ENCODE peak calls at places on chromosomes 6 and 20, in seven cellular contexts. One of them, this sample, is unnamed.

GRCh38 chr20:18719426-18719825 is 94.2 kb upstream of the SCP2D1 start:
- DNase-seq in CD8-positive, alpha-beta T cell: no peak
- DNase-seq in endodermal cell: no peak
- DNase-seq in heart left ventricle: no peak
- DNase-seq in fibroblast of lung: peak; percentile 36
- DNase-seq in lower leg skin: no peak
- DNase-seq in fibroblast of the aortic adventitia: no peak
- DNase-seq in this sample: no peak

GRCh38 chr6:41464481-41464880 is 81.7 kb upstream of the FOXP4 start:
- DNase-seq in CD8-positive, alpha-beta T cell: no peak
- DNase-seq in endodermal cell: no peak
- DNase-seq in heart left ventricle: no peak
- DNase-seq in fibroblast of lung: no peak
- DNase-seq in lower leg skin: no peak
- DNase-seq in fibroblast of the aortic adventitia: peak; percentile 11
- DNase-seq in this sample: no peak

GRCh38 chr20:8646026-8646425 is 422.9 kb upstream of the PLCB4 start:
- DNase-seq in CD8-positive, alpha-beta T cell: no peak
- DNase-seq in endodermal cell: no peak
- DNase-seq in heart left ventricle: no peak
- DNase-seq in fibroblast of lung: peak; percentile 32
- DNase-seq in lower leg skin: no peak
- DNase-seq in fibroblast of the aortic adventitia: peak; percentile 74
- DNase-seq in this sample: no peak

GRCh38 chr6:28802417-28803336 is 121.1 kb downstream of the TRIM27 start:
- DNase-seq in CD8-positive, alpha-beta T cell: no peak
- DNase-seq in endodermal cell: peak; percentile 83
- DNase-seq in heart left ventricle: no peak
- DNase-seq in fibroblast of lung: peak; percentile 34
- DNase-seq in lower leg skin: no peak
- DNase-seq in fibroblast of the aortic adventitia: peak; percentile 33
- DNase-seq in this sample: peak; percentile 82

GRCh38 chr20:2521369-2522305 is 12.9 kb upstream of the ZNF343 start:
- DNase-seq in CD8-positive, alpha-beta T cell: peak; percentile 34
- DNase-seq in endodermal cell: peak; percentile 80
- DNase-seq in heart left ventricle: no peak
- DNase-seq in fibroblast of lung: peak; percentile 55
- DNase-seq in lower leg skin: no peak
- DNase-seq in fibroblast of the aortic adventitia: peak; percentile 53
- DNase-seq in this sample: peak; percentile 62

GRCh38 chr6:90079555-90080490 is 185.6 kb downstream of the GJA10 start:
- DNase-seq in CD8-positive, alpha-beta T cell: no peak
- DNase-seq in endodermal cell: no peak
- DNase-seq in heart left ventricle: no peak
- DNase-seq in fibroblast of lung: no peak
- DNase-seq in lower leg skin: no peak
- DNase-seq in fibroblast of the aortic adventitia: no peak
- DNase-seq in this sample: no peak

GRCh38 chr6:79520534-79520933 is 16.7 kb downstream of the LCA5 start:
- DNase-seq in CD8-positive, alpha-beta T cell: no peak
- DNase-seq in endodermal cell: no peak
- DNase-seq in heart left ventricle: no peak
- DNase-seq in fibroblast of lung: no peak
- DNase-seq in lower leg skin: no peak
- DNase-seq in fibroblast of the aortic adventitia: peak; percentile 27
- DNase-seq in this sample: no peak

GRCh38 chr6:28922004-28922840 is 1.6 kb downstream of the TRIM27 start:
- DNase-seq in CD8-positive, alpha-beta T cell: no peak
- DNase-seq in endodermal cell: no peak
- DNase-seq in heart left ventricle: no peak
- DNase-seq in fibroblast of lung: no peak
- DNase-seq in lower leg skin: no peak
- DNase-seq in fibroblast of the aortic adventitia: peak; percentile 55
- DNase-seq in this sample: no peak

GRCh38 chr20:18066421-18067333 is 9.0 kb upstream of the OVOL2 start:
- DNase-seq in CD8-positive, alpha-beta T cell: no peak
- DNase-seq in endodermal cell: peak; percentile 40
- DNase-seq in heart left ventricle: no peak
- DNase-seq in fibroblast of lung: no peak
- DNase-seq in lower leg skin: no peak
- DNase-seq in fibroblast of the aortic adventitia: no peak
- DNase-seq in this sample: no peak

GRCh38 chr6:75201076-75201475 is 4.8 kb downstream of the COL12A1 start:
- DNase-seq in CD8-positive, alpha-beta T cell: no peak
- DNase-seq in endodermal cell: no peak
- DNase-seq in heart left ventricle: no peak
- DNase-seq in fibroblast of lung: no peak
- DNase-seq in lower leg skin: no peak
- DNase-seq in fibroblast of the aortic adventitia: no peak
- DNase-seq in this sample: no peak

GRCh38 chr20:31706607-31707257 is 15.9 kb downstream of the BCL2L1 start:
- DNase-seq in CD8-positive, alpha-beta T cell: no peak
- DNase-seq in endodermal cell: no peak
- DNase-seq in heart left ventricle: no peak
- DNase-seq in fibroblast of lung: peak; percentile 40
- DNase-seq in lower leg skin: no peak
- DNase-seq in fibroblast of the aortic adventitia: no peak
- DNase-seq in this sample: no peak

GRCh38 chr6:44731485-44732095 is 344.1 kb downstream of the CDC5L start:
- DNase-seq in CD8-positive, alpha-beta T cell: no peak
- DNase-seq in endodermal cell: no peak
- DNase-seq in heart left ventricle: no peak
- DNase-seq in fibroblast of lung: no peak
- DNase-seq in lower leg skin: no peak
- DNase-seq in fibroblast of the aortic adventitia: no peak
- DNase-seq in this sample: no peak

GRCh38 chr20:51434556-51435256 is 107.8 kb downstream of the NFATC2 start:
- DNase-seq in CD8-positive, alpha-beta T cell: no peak
- DNase-seq in endodermal cell: no peak
- DNase-seq in heart left ventricle: no peak
- DNase-seq in fibroblast of lung: peak; percentile 88
- DNase-seq in lower leg skin: no peak
- DNase-seq in fibroblast of the aortic adventitia: peak; percentile 83
- DNase-seq in this sample: no peak

GRCh38 chr20:54014301-54014914 is 56.0 kb downstream of the BCAS1 start:
- DNase-seq in CD8-positive, alpha-beta T cell: no peak
- DNase-seq in endodermal cell: no peak
- DNase-seq in heart left ventricle: no peak
- DNase-seq in fibroblast of lung: no peak
- DNase-seq in lower leg skin: no peak
- DNase-seq in fibroblast of the aortic adventitia: peak; percentile 6
- DNase-seq in this sample: no peak

GRCh38 chr20:45282700-45283528 is 23.7 kb upstream of the RBPJL start:
- DNase-seq in CD8-positive, alpha-beta T cell: no peak
- DNase-seq in endodermal cell: no peak
- DNase-seq in heart left ventricle: no peak
- DNase-seq in fibroblast of lung: no peak
- DNase-seq in lower leg skin: no peak
- DNase-seq in fibroblast of the aortic adventitia: no peak
- DNase-seq in this sample: no peak

GRCh38 chr6:27312146-27312949 is at the start of gene POM121L2:
- DNase-seq in CD8-positive, alpha-beta T cell: peak; percentile 38
- DNase-seq in endodermal cell: peak; percentile 94
- DNase-seq in heart left ventricle: peak; percentile 28
- DNase-seq in fibroblast of lung: peak; percentile 36
- DNase-seq in lower leg skin: peak; percentile 27
- DNase-seq in fibroblast of the aortic adventitia: peak; percentile 30
- DNase-seq in this sample: peak; percentile 77

GRCh38 chr6:108947114-108947854 is 99.1 kb downstream of the ARMC2 start:
- DNase-seq in CD8-positive, alpha-beta T cell: no peak
- DNase-seq in endodermal cell: no peak
- DNase-seq in heart left ventricle: no peak
- DNase-seq in fibroblast of lung: peak; percentile 89
- DNase-seq in lower leg skin: peak; percentile 59
- DNase-seq in fibroblast of the aortic adventitia: peak; percentile 86
- DNase-seq in this sample: no peak

GRCh38 chr6:13380761-13381160 is 52.4 kb upstream of the TBC1D7 start:
- DNase-seq in CD8-positive, alpha-beta T cell: no peak
- DNase-seq in endodermal cell: no peak
- DNase-seq in heart left ventricle: no peak
- DNase-seq in fibroblast of lung: no peak
- DNase-seq in lower leg skin: no peak
- DNase-seq in fibroblast of the aortic adventitia: no peak
- DNase-seq in this sample: no peak

GRCh38 chr6:13384966-13385365 is 56.6 kb upstream of the TBC1D7 start:
- DNase-seq in CD8-positive, alpha-beta T cell: no peak
- DNase-seq in endodermal cell: no peak
- DNase-seq in heart left ventricle: no peak
- DNase-seq in fibroblast of lung: no peak
- DNase-seq in lower leg skin: no peak
- DNase-seq in fibroblast of the aortic adventitia: no peak
- DNase-seq in this sample: no peak

GRCh38 chr6:13378669-13379590 is 50.6 kb upstream of the TBC1D7 start:
- DNase-seq in CD8-positive, alpha-beta T cell: no peak
- DNase-seq in endodermal cell: peak; percentile 69
- DNase-seq in heart left ventricle: no peak
- DNase-seq in fibroblast of lung: no peak
- DNase-seq in lower leg skin: no peak
- DNase-seq in fibroblast of the aortic adventitia: no peak
- DNase-seq in this sample: no peak

GRCh38 chr6:13384506-13384905 is 56.2 kb upstream of the TBC1D7 start:
- DNase-seq in CD8-positive, alpha-beta T cell: no peak
- DNase-seq in endodermal cell: no peak
- DNase-seq in heart left ventricle: no peak
- DNase-seq in fibroblast of lung: no peak
- DNase-seq in lower leg skin: no peak
- DNase-seq in fibroblast of the aortic adventitia: no peak
- DNase-seq in this sample: no peak

DNA sequence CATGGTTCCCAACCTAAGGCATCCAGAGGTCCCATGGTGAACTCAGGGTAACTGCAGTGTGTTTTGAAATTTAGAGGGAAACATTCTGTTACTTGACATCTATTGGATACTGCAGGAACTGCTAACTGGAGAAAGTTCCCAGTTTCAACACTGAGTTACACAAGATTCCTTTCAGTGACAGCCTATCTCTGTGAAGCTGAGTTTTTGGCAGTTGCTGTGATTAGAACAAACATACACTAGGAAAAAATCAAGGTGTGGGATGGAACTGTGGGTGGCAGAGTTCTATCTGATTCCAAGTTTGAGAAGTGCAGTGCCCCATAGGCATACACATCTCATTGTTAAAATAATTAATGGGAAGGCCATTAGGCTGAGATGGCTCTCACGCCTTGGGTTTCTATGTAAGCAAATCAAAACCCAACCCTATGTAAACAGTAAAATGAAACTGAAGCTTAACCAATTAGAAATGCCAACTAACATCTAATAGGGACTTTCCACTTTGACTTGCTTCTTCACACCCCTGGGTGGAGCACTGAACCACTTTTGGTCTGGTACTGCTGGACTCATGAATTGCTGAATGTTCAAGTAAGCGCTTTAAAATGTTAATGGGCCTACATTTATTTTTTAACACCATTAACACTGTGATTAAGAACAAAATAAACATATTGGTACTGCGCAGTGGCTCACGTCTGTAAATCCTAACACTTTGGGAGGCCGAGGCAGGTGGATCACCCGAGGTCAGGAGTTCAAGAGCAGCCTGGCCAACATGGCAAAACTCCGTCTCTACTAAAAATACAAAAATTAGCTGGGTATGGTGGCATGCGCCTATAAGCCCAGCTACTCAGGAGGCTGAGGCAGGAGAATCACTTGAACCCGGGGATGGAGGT is 55.2 kb upstream of the TBC1D7 start:
- DNase-seq in CD8-positive, alpha-beta T cell: no peak
- DNase-seq in endodermal cell: no peak
- DNase-seq in heart left ventricle: no peak
- DNase-seq in fibroblast of lung: peak; percentile 68
- DNase-seq in lower leg skin: no peak
- DNase-seq in fibroblast of the aortic adventitia: peak; percentile 62
- DNase-seq in this sample: peak; percentile 89
- TF ChIP-seq CTCF in CD8-positive, alpha-beta T cell: no peak
- TF ChIP-seq CTCF in endodermal cell: no peak
- TF ChIP-seq CTCF in heart left ventricle: peak; percentile 29
- TF ChIP-seq CTCF in fibroblast of lung: no peak
- TF ChIP-seq CTCF in lower leg skin: no peak
- TF ChIP-seq CTCF in fibroblast of the aortic adventitia: peak; percentile 19
- TF ChIP-seq CTCF in this sample: peak; percentile 29

DNA sequence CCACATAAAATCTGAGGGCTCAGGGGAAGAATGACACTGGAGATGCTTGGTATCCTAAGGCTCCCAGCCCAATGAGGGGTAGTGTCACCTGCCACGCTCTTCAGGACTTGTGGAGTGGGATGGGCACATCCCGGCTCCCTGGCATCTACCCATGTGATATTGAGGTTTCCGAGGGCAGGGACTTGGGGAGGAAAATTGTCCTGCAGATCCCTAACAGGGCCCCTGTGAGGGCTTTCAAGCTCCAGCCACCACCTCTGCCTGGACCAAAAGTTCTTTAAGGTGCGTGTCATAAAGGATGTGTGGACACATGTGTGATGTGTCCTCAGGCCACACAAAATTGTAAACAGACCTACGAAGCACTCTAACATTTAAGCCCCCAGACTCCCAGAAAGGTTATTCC is 2.5 kb downstream of the SCML4 start:
- DNase-seq in CD8-positive, alpha-beta T cell: no peak
- DNase-seq in endodermal cell: peak; percentile 40
- DNase-seq in heart left ventricle: no peak
- DNase-seq in fibroblast of lung: no peak
- DNase-seq in lower leg skin: no peak
- DNase-seq in fibroblast of the aortic adventitia: no peak
- DNase-seq in this sample: no peak
- H3K4me3 ChIP-seq in CD8-positive, alpha-beta T cell: peak overlapping the region; percentile 92
- H3K4me3 ChIP-seq in endodermal cell: no peak overlapping the region
- H3K4me3 ChIP-seq in heart left ventricle: no peak overlapping the region
- H3K4me3 ChIP-seq in fibroblast of lung: no peak overlapping the region
- H3K4me3 ChIP-seq in lower leg skin: no peak overlapping the region
- H3K4me3 ChIP-seq in fibroblast of the aortic adventitia: no peak overlapping the region
- H3K4me3 ChIP-seq in this sample: no peak overlapping the region

GRCh38 chr6:129733290-129733689 is 23.3 kb upstream of the ARHGAP18 start:
- DNase-seq in CD8-positive, alpha-beta T cell: no peak
- DNase-seq in endodermal cell: no peak
- DNase-seq in heart left ventricle: no peak
- DNase-seq in fibroblast of lung: no peak
- DNase-seq in lower leg skin: no peak
- DNase-seq in fibroblast of the aortic adventitia: no peak
- DNase-seq in this sample: peak; percentile 39
- TF ChIP-seq CTCF in CD8-positive, alpha-beta T cell: no peak
- TF ChIP-seq CTCF in endodermal cell: no peak
- TF ChIP-seq CTCF in heart left ventricle: no peak
- TF ChIP-seq CTCF in fibroblast of lung: no peak
- TF ChIP-seq CTCF in lower leg skin: no peak
- TF ChIP-seq CTCF in fibroblast of the aortic adventitia: no peak
- TF ChIP-seq CTCF in this sample: peak; percentile 5

DNA sequence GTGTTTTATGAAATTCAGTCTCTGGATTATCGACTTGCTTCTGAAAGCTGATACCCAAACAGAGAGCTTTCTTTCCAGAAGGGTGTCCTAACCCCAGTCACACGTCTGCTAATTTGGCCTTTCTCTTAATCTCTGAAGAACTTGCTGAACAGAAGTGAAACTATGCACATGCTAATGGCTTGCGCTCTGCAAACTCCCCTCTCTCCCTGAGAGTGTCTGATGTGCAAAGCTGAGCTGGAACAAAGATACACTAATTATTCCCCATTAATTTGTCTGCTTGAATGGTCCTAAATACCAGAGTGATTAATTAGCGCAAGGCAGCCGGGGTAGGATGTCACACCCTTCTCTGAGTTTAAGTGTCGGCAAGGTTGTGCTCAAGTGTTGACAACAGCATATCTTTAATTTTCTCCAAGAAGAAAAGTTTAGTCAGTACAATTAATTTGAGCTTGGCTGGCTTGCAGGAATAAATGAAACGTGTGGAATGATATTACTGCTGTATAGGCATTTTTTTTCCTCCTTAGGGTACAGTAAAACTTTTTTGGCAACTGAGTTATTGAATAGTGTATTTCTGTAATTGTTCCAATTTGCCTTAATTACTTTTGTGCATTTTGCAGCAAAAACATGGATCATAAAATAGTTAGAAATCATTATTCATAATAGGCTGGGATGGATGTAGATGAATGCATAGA is 715.9 kb upstream of the POU3F2 start:
- DNase-seq in CD8-positive, alpha-beta T cell: no peak
- DNase-seq in endodermal cell: no peak
- DNase-seq in heart left ventricle: no peak
- DNase-seq in fibroblast of lung: no peak
- DNase-seq in lower leg skin: no peak
- DNase-seq in fibroblast of the aortic adventitia: no peak
- DNase-seq in this sample: no peak
- H3K4me3 ChIP-seq in CD8-positive, alpha-beta T cell: no peak overlapping the region
- H3K4me3 ChIP-seq in endodermal cell: no peak overlapping the region
- H3K4me3 ChIP-seq in heart left ventricle: no peak overlapping the region
- H3K4me3 ChIP-seq in fibroblast of lung: no peak overlapping the region
- H3K4me3 ChIP-seq in lower leg skin: no peak overlapping the region
- H3K4me3 ChIP-seq in fibroblast of the aortic adventitia: no peak overlapping the region
- H3K4me3 ChIP-seq in this sample: no peak overlapping the region

This sample was measured in GM12865.